ENCODE peak calls at places on chromosomes 1 and 21, in five cellular contexts. M is CD8-positive, alpha-beta memory T cell; E is transverse colon; W is psoas muscle; G is kidney. B is an unnamed sample.

GRCh38 chr1:153764315-153764714 is 10.9 kb upstream of the SLC27A3 start:
- DNase-seq in M (no peak), E (no peak), W (no peak), G (no peak), B (no peak)

GRCh38 chr21:46569071-46569470 is 35.8 kb downstream of the S100B start:
- DNase-seq in M (no peak), E (no peak), W (no peak), G (no peak), B (no peak)

GRCh38 chr1:77929806-77930205 is 41.4 kb downstream of the NEXN start:
- DNase-seq in M (no peak), E (no peak), W (no peak), G (no peak), B (no peak)

GRCh38 chr1:177001556-177001955 is 163.0 kb downstream of the ASTN1 start:
- DNase-seq in M (no peak), E (no peak), W (no peak), G (no peak), B (no peak)

GRCh38 chr1:1250828-1251284 is 4.3 kb upstream of the C1QTNF12 start:
- DNase-seq in M (peak; percentile 50), E (no peak), W (peak; percentile 14), G (no peak), B (no peak)

GRCh38 chr1:64327119-64327518 is 123.7 kb downstream of the UBE2U start:
- DNase-seq in M (no peak), E (no peak), W (no peak), G (no peak), B (no peak)

GRCh38 chr1:205681364-205681763 is 1.1 kb upstream of the SLC45A3 start:
- DNase-seq in M (no peak), E (no peak), W (no peak), G (no peak), B (no peak)

GRCh38 chr1:177490240-177490639 is 319.5 kb downstream of the BRINP2 start:
- DNase-seq in M (no peak), E (no peak), W (no peak), G (no peak), B (no peak)

GRCh38 chr1:172717722-172718455 is 59.0 kb downstream of the FASLG start:
- DNase-seq in M (no peak), E (no peak), W (no peak), G (no peak), B (peak; percentile 64)

GRCh38 chr1:41492341-41492848 is 7.9 kb upstream of the EDN2 start:
- DNase-seq in M (no peak), E (peak; percentile 60), W (no peak), G (peak; percentile 52), B (peak; percentile 41)

GRCh38 chr1:230031131-230031530 is 35.9 kb upstream of the GALNT2 start:
- DNase-seq in M (no peak), E (no peak), W (no peak), G (no peak), B (no peak)

GRCh38 chr21:46055863-46056281 is 42.0 kb upstream of the COL6A2 start:
- DNase-seq in M (no peak), E (no peak), W (peak; percentile 61), G (peak; percentile 78), B (peak; percentile 15)

GRCh38 chr1:172220376-172220775 is 200.1 kb upstream of the C1orf105 start:
- DNase-seq in M (no peak), E (no peak), W (no peak), G (no peak), B (no peak)

GRCh38 chr1:61285371-61285885 is 203.1 kb downstream of the NFIA start:
- DNase-seq in M (no peak), E (no peak), W (no peak), G (no peak), B (no peak)

GRCh38 chr1:116569776-116570357 is 959 bp downstream of the CD58 start:
- DNase-seq in M (peak; percentile 54), E (peak; percentile 80), W (peak; percentile 34), G (peak; percentile 79), B (peak; percentile 29)

GRCh38 chr1:200029035-200029623 is 1.6 kb downstream of the NR5A2 start:
- DNase-seq in M (no peak), E (peak; percentile 59), W (no peak), G (no peak), B (peak; percentile 51)

GRCh38 chr1:60937720-60938119 is 144.6 kb upstream of the NFIA start:
- DNase-seq in M (no peak), E (no peak), W (no peak), G (no peak), B (no peak)

GRCh38 chr1:8473892-8474300 is 156.0 kb downstream of the SLC45A1 start:
- DNase-seq in M (no peak), E (no peak), W (no peak), G (no peak), B (no peak)

GRCh38 chr21:29235714-29236197 is 63.0 kb upstream of the BACH1 start:
- DNase-seq in M (no peak), E (no peak), W (no peak), G (no peak), B (no peak)

GRCh38 chr1:118077331-118078055 is 107.5 kb downstream of the SPAG17 start:
- DNase-seq in M (no peak), E (no peak), W (no peak), G (no peak), B (peak; percentile 15)

GRCh38 chr1:3671371-3672180 is 19.3 kb downstream of the TP73 start:
- DNase-seq in M (no peak), E (no peak), W (peak; percentile 6), G (peak; percentile 73), B (no peak)

GRCh38 chr1:227561303-227561702 is 2.1 kb upstream of the ZNF678 start:
- DNase-seq in M (no peak), E (no peak), W (no peak), G (no peak), B (no peak)

GRCh38 chr1:189657715-189658114 is 819.9 kb downstream of the BRINP3 start:
- DNase-seq in M (no peak), E (no peak), W (no peak), G (no peak), B (no peak)

GRCh38 chr1:48442864-48443619 is 29.0 kb downstream of the SPATA6 start:
- DNase-seq in M (no peak), E (peak; percentile 30), W (no peak), G (no peak), B (no peak)

GRCh38 chr21:27132270-27132669 is 165.4 kb upstream of the ADAMTS5 start:
- DNase-seq in M (no peak), E (no peak), W (no peak), G (no peak), B (no peak)

GRCh38 chr1:153490272-153491051 is 30.0 kb upstream of the S100A7 start:
- DNase-seq in M (no peak), E (peak; percentile 69), W (peak; percentile 82), G (no peak), B (peak; percentile 25)

GRCh38 chr1:32786856-32787255 is 30.3 kb downstream of the YARS1 start:
- DNase-seq in M (no peak), E (no peak), W (no peak), G (no peak), B (no peak)

GRCh38 chr1:208985231-208985630 is 598.3 kb upstream of the CAMK1G start:
- DNase-seq in M (no peak), E (no peak), W (no peak), G (no peak), B (no peak)

GRCh38 chr1:6148497-6149241 is 31.5 kb downstream of the CHD5 start:
- DNase-seq in M (peak; percentile 33), E (peak; percentile 64), W (peak; percentile 51), G (no peak), B (peak; percentile 58)

GRCh38 chr1:61825398-61825797 is 83.1 kb downstream of the PATJ start:
- DNase-seq in M (no peak), E (no peak), W (no peak), G (no peak), B (no peak)

DNA sequence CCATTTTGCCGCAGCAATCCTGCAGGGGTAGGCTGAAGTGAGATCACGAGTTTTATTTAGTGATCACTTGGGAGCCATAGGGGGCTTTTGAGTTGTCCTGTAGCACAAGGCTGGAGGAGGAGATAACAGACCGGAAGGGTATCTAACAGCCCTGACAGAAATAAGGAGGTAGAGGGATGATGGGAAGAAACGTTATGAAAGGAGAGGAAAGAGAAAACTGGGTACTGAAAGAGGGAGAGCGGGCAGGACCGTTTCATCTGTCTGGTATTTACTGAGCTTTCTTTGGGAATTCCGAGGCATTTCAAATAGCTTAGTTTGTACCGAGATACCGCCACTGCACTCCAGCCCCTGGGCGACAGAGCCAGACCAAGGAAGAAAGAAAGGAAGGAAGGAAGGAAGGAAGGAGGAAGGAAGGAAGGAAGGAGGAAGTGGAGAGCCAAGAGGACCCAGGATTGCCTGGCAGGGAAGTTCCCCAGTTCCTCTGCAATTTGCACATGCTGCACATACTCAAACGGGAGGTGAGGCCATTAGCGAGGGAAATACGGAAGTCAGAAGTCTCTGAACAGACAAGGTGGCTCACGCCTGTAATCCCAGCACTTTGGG is 859 bp upstream of the FUCA1 start:
- DNase-seq in M (no peak), E (no peak), W (no peak), G (no peak), B (no peak)
- H3K27ac ChIP-seq in M (peak overlapping the region; percentile 54), E (peak overlapping the region; percentile 88), W (peak overlapping the region; percentile 80), G (peak overlapping the region; percentile 69), B (peak overlapping the region; percentile 42)

GRCh38 chr1:100921110-100921706 is 25.3 kb downstream of the SLC30A7 start:
- DNase-seq in M (peak; percentile 40), E (no peak), W (no peak), G (no peak), B (no peak)
- H3K36me3 ChIP-seq in M (peaks cover 4% of the 10 kb centered on the region), E (peaks cover 9% of the 10 kb centered on the region), W (peaks cover 66% of the 10 kb centered on the region), G (peaks cover 7% of the 10 kb centered on the region), B (no peaks in the 10 kb centered on the region)

GRCh38 chr21:42056468-42056867 is 14.6 kb upstream of the UMODL1 start:
- DNase-seq in M (no peak), E (peak; percentile 47), W (no peak), G (peak; percentile 49), B (no peak)

GRCh38 chr21:42057861-42058437 is 13.2 kb upstream of the UMODL1 start:
- DNase-seq in M (no peak), E (no peak), W (no peak), G (peak; percentile 31), B (no peak)

GRCh38 chr21:42055425-42055824 is 15.7 kb upstream of the UMODL1 start:
- DNase-seq in M (no peak), E (no peak), W (no peak), G (peak; percentile 24), B (no peak)

GRCh38 chr21:42058631-42059111 is 12.4 kb upstream of the UMODL1 start:
- DNase-seq in M (no peak), E (no peak), W (no peak), G (peak; percentile 52), B (no peak)

DNA sequence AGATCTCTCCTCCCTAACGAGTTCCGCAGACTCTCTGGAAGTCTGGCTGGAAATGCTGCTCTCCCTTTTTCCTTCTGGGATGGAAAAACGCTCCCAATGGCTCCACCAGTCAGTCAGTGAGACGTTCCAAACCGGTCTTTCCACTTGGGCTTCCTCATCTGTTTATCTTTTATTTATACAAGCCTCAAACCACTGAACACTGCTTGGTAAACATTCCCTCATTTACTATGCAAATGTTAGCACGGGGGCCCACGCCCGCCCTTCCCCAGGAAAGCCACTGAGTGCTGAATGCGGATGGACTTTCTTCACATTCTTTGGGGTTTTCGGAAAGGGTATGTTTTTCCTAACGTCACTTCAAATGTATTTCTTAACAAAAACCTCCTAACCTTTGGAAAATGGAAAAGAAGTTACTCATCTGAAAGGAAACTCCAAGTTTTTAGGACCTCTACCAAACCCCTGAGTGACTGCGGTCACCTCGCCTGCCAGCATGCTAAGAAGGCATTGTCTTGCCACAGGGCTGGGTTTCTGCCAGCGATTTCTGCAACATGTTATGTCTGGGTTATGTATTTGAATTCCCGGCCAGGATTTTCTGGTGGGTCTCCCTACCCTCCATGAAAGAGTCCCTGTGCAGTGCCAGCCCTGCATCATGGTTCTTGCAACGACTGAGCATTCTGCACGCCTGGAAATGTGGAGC is 14.0 kb upstream of the UMODL1 start:
- DNase-seq in M (no peak), E (peak; percentile 81), W (peak; percentile 50), G (peak; percentile 66), B (no peak)
- H3K27ac ChIP-seq in M (no peak overlapping the region), E (peak overlapping the region; percentile 86), W (no peak overlapping the region), G (peak overlapping the region; percentile 13), B (no peak overlapping the region)

GRCh38 chr1:39333296-39333695 is 128.8 kb downstream of the MACF1 start:
- DNase-seq in M (no peak), E (no peak), W (no peak), G (no peak), B (no peak)
- H3K36me3 ChIP-seq in M (peaks cover 61% of the 10 kb centered on the region), E (peaks cover 18% of the 10 kb centered on the region), W (peaks cover 100% of the 10 kb centered on the region), G (peaks cover 40% of the 10 kb centered on the region), B (no peaks in the 10 kb centered on the region)